ENCODE peak calls at places on chromosome 1, in six cellular contexts. One of them, this sample, is unnamed.

GRCh38 chr1:66778969-66779368 is 22.1 kb downstream of the INSL5 start:
- DNase-seq in suprapubic skin: no peak
- DNase-seq in esophagus muscularis mucosa: no peak
- DNase-seq in GM12891: no peak
- DNase-seq in stomach: no peak
- DNase-seq in spleen: no peak
- DNase-seq in this sample: no peak

GRCh38 chr1:71046891-71047634 is 553 bp downstream of the PTGER3 start:
- DNase-seq in suprapubic skin: no peak
- DNase-seq in esophagus muscularis mucosa: no peak
- DNase-seq in GM12891: peak; percentile 27
- DNase-seq in stomach: peak; percentile 37
- DNase-seq in spleen: peak; percentile 79
- DNase-seq in this sample: no peak

GRCh38 chr1:68217060-68217554 is 15.2 kb downstream of the WLS start:
- DNase-seq in suprapubic skin: no peak
- DNase-seq in esophagus muscularis mucosa: no peak
- DNase-seq in GM12891: no peak
- DNase-seq in stomach: no peak
- DNase-seq in spleen: no peak
- DNase-seq in this sample: no peak

GRCh38 chr1:153661111-153661708 is 2.7 kb downstream of the SNAPIN start:
- DNase-seq in suprapubic skin: peak; percentile 34
- DNase-seq in esophagus muscularis mucosa: no peak
- DNase-seq in GM12891: no peak
- DNase-seq in stomach: no peak
- DNase-seq in spleen: no peak
- DNase-seq in this sample: no peak

GRCh38 chr1:42815938-42816599 is 853 bp upstream of the ERMAP start:
- DNase-seq in suprapubic skin: no peak
- DNase-seq in esophagus muscularis mucosa: no peak
- DNase-seq in GM12891: no peak
- DNase-seq in stomach: no peak
- DNase-seq in spleen: no peak
- DNase-seq in this sample: no peak

GRCh38 chr1:94248956-94249688 is 11.7 kb upstream of the ARHGAP29 start:
- DNase-seq in suprapubic skin: no peak
- DNase-seq in esophagus muscularis mucosa: no peak
- DNase-seq in GM12891: no peak
- DNase-seq in stomach: no peak
- DNase-seq in spleen: no peak
- DNase-seq in this sample: no peak

GRCh38 chr1:160978510-160978927 is 23.9 kb upstream of the ITLN2 start:
- DNase-seq in suprapubic skin: no peak
- DNase-seq in esophagus muscularis mucosa: no peak
- DNase-seq in GM12891: no peak
- DNase-seq in stomach: peak; percentile 87
- DNase-seq in spleen: no peak
- DNase-seq in this sample: no peak

GRCh38 chr1:179813626-179814351 is 63.8 kb downstream of the TOR1AIP2 start:
- DNase-seq in suprapubic skin: peak; percentile 56
- DNase-seq in esophagus muscularis mucosa: no peak
- DNase-seq in GM12891: no peak
- DNase-seq in stomach: no peak
- DNase-seq in spleen: peak; percentile 71
- DNase-seq in this sample: no peak

GRCh38 chr1:213984387-213985180 is 3.2 kb upstream of the PROX1 start:
- DNase-seq in suprapubic skin: no peak
- DNase-seq in esophagus muscularis mucosa: no peak
- DNase-seq in GM12891: no peak
- DNase-seq in stomach: no peak
- DNase-seq in spleen: no peak
- DNase-seq in this sample: no peak

GRCh38 chr1:4711944-4712343 is 57.5 kb downstream of the AJAP1 start:
- DNase-seq in suprapubic skin: no peak
- DNase-seq in esophagus muscularis mucosa: no peak
- DNase-seq in GM12891: no peak
- DNase-seq in stomach: no peak
- DNase-seq in spleen: no peak
- DNase-seq in this sample: no peak
- TF ChIP-seq POLR2A in suprapubic skin: no peak
- TF ChIP-seq POLR2A in esophagus muscularis mucosa: no peak
- TF ChIP-seq POLR2A in GM12891: no peak
- TF ChIP-seq POLR2A in stomach: no peak
- TF ChIP-seq POLR2A in spleen: no peak
- TF ChIP-seq POLR2A in this sample: no peak

DNA sequence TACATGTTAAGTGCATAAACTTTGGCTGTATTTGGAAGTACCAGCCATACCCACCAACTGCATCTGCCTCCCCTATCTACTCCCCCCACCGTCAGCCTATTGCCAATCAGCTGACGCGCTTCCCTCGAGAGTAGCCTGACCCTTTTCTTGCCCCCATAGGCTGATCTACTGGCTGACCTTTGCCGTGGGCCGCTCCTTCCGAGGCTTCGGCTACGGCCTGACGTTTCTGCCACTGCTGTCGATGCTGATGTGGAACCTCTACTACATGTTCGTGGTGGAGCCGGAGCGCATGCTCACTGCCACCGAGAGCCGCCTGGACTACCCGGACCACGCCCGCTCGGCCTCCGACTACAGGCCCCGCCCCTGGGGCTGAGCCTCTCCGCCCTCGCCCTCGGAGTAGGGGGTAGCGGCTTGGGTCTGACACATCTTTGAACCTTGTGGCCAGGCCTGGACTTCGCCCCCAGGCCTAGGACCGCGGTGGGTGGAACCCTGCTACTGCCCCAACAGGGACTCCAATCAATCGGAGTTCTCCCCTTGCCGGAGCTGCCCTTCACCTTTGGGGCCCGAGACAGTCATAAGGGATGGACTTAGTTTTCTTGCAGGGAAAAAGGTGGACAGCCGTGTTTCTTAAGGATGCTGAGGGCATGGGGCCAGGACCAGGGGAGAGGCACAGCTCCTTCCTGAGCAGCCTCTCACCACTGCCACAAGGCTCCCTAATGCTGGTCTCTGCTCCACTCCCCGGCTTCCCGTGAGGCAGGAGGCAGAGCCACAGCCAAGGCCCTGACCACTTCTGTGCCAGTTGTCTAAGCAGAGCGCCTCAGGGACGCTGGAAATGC is 4.0 kb downstream of the GLMP start:
- DNase-seq in suprapubic skin: peak; percentile 95
- DNase-seq in esophagus muscularis mucosa: peak; percentile 96
- DNase-seq in GM12891: peak; percentile 59
- DNase-seq in stomach: peak; percentile 92
- DNase-seq in spleen: peak; percentile 92
- DNase-seq in this sample: peak; percentile 74
- TF ChIP-seq POLR2AphosphoS5 in suprapubic skin: peak; percentile 10
- TF ChIP-seq POLR2AphosphoS5 in esophagus muscularis mucosa: peak; percentile 71
- TF ChIP-seq POLR2AphosphoS5 in GM12891: no peak
- TF ChIP-seq POLR2AphosphoS5 in stomach: peak; percentile 81
- TF ChIP-seq POLR2AphosphoS5 in spleen: peak; percentile 70
- TF ChIP-seq POLR2AphosphoS5 in this sample: peak; percentile 57

GRCh38 chr1:46204406-46204742 is 1.2 kb downstream of the LURAP1 start:
- DNase-seq in suprapubic skin: no peak
- DNase-seq in esophagus muscularis mucosa: no peak
- DNase-seq in GM12891: no peak
- DNase-seq in stomach: no peak
- DNase-seq in spleen: no peak
- DNase-seq in this sample: no peak

GRCh38 chr1:46203738-46204405 is 738 bp downstream of the LURAP1 start:
- DNase-seq in suprapubic skin: no peak
- DNase-seq in esophagus muscularis mucosa: no peak
- DNase-seq in GM12891: no peak
- DNase-seq in stomach: no peak
- DNase-seq in spleen: no peak
- DNase-seq in this sample: no peak

GRCh38 chr1:46205794-46206193 is 2.7 kb downstream of the LURAP1 start:
- DNase-seq in suprapubic skin: no peak
- DNase-seq in esophagus muscularis mucosa: no peak
- DNase-seq in GM12891: no peak
- DNase-seq in stomach: no peak
- DNase-seq in spleen: no peak
- DNase-seq in this sample: no peak

GRCh38 chr1:46205141-46205540 is 2.0 kb downstream of the LURAP1 start:
- DNase-seq in suprapubic skin: no peak
- DNase-seq in esophagus muscularis mucosa: no peak
- DNase-seq in GM12891: no peak
- DNase-seq in stomach: no peak
- DNase-seq in spleen: no peak
- DNase-seq in this sample: no peak

DNA sequence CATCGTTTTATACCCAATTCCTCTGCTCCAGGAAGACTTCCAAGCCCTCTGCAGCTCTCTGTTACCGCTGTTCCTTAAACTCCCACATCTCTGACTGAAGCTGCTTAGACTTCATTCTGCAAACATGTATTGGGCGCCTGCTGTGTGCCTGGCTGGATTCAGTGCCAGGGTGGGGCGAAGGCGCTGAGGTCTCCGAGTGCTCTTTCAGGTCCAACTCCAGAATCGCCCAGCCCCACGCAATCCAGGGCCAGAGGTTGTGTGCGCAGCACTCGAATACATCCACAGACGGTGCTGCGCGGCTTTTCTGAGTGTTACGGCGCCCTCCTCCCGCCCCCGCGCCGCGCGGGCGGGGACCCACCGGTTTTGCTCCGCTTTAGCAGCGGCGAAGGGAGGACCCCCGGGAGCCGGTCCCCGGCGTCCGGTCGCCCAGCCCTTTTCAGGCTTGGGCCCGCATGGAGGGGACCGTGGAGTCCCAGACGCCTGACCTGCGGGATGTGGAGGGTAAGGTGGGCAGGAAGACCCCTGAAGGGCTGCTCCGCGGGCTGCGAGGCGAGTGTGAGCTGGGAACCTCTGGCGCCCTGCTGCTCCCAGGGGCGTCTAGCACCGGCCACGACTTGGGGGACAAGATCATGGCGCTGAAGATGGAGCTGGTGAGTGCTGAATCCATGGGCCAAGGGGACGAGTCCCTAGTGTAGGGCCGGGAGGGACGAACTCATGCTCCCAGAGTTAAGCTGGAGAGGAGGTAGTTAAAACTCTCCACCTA is at the start of gene LURAP1:
- DNase-seq in suprapubic skin: no peak
- DNase-seq in esophagus muscularis mucosa: no peak
- DNase-seq in GM12891: peak; percentile 55
- DNase-seq in stomach: no peak
- DNase-seq in spleen: peak; percentile 81
- DNase-seq in this sample: no peak
- TF ChIP-seq POLR2A in suprapubic skin: no peak
- TF ChIP-seq POLR2A in esophagus muscularis mucosa: no peak
- TF ChIP-seq POLR2A in GM12891: no peak
- TF ChIP-seq POLR2A in stomach: no peak
- TF ChIP-seq POLR2A in spleen: no peak
- TF ChIP-seq POLR2A in this sample: no peak

GRCh38 chr1:58780586-58781452 is 3.0 kb downstream of the JUN start:
- DNase-seq in suprapubic skin: no peak
- DNase-seq in esophagus muscularis mucosa: no peak
- DNase-seq in GM12891: no peak
- DNase-seq in stomach: peak; percentile 34
- DNase-seq in spleen: no peak
- DNase-seq in this sample: no peak

GRCh38 chr1:58781541-58782307 is 2.1 kb downstream of the JUN start:
- DNase-seq in suprapubic skin: peak; percentile 84
- DNase-seq in esophagus muscularis mucosa: no peak
- DNase-seq in GM12891: no peak
- DNase-seq in stomach: peak; percentile 66
- DNase-seq in spleen: peak; percentile 89
- DNase-seq in this sample: peak; percentile 71

GRCh38 chr1:58783993-58784757 is at the start of gene JUN:
- DNase-seq in suprapubic skin: peak; percentile 100
- DNase-seq in esophagus muscularis mucosa: peak; percentile 100
- DNase-seq in GM12891: peak; percentile 89
- DNase-seq in stomach: peak; percentile 99
- DNase-seq in spleen: peak; percentile 99
- DNase-seq in this sample: peak; percentile 99

GRCh38 chr1:58783090-58783992 is 506 bp downstream of the JUN start:
- DNase-seq in suprapubic skin: peak; percentile 84
- DNase-seq in esophagus muscularis mucosa: peak; percentile 93
- DNase-seq in GM12891: no peak
- DNase-seq in stomach: peak; percentile 63
- DNase-seq in spleen: peak; percentile 94
- DNase-seq in this sample: peak; percentile 70

DNA sequence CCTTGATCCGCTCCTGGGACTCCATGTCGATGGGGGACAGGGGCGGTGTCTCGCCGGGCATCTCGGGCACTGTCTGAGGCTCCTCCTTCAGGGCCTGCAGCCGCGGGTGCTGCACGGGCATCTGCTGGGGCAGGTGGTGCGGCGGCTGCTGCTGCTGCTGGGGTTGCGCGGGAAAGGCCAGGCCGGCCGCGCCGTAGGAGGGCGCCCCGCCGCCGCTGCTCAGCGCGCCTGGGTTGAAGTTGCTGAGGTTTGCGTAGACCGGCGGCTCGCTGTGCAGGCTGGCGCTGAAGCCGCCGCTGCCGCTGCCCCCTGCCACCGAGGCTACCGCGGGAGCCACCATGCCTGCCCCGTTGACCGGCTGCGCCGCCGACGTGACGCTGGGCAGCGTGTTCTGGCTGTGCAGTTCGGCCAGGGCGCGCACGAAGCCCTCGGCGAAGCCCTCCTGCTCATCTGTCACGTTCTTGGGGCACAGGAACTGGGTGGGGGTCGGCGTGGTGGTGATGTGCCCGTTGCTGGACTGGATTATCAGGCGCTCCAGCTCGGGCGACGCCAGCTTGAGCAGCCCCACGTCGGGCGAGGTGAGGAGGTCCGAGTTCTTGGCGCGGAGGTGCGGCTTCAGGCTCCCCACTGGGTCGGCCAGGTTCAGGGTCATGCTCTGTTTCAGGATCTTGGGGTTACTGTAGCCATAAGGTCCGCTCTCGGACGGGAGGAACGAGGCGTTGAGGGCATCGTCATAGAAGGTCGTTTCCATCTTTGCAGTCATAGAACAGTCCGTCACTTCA is 1.3 kb downstream of the JUN start:
- DNase-seq in suprapubic skin: peak; percentile 82
- DNase-seq in esophagus muscularis mucosa: peak; percentile 94
- DNase-seq in GM12891: peak; percentile 56
- DNase-seq in stomach: peak; percentile 66
- DNase-seq in spleen: peak; percentile 95
- DNase-seq in this sample: peak; percentile 56
- TF ChIP-seq POLR2AphosphoS5 in suprapubic skin: no peak
- TF ChIP-seq POLR2AphosphoS5 in esophagus muscularis mucosa: no peak
- TF ChIP-seq POLR2AphosphoS5 in GM12891: no peak
- TF ChIP-seq POLR2AphosphoS5 in stomach: peak; percentile 68
- TF ChIP-seq POLR2AphosphoS5 in spleen: peak; percentile 68
- TF ChIP-seq POLR2AphosphoS5 in this sample: peak; percentile 83

GRCh38 chr1:30968220-30968971 is 59.8 kb upstream of the SDC3 start:
- DNase-seq in suprapubic skin: no peak
- DNase-seq in esophagus muscularis mucosa: no peak
- DNase-seq in GM12891: no peak
- DNase-seq in stomach: no peak
- DNase-seq in spleen: no peak
- DNase-seq in this sample: no peak
- TF ChIP-seq POLR2A in suprapubic skin: no peak
- TF ChIP-seq POLR2A in esophagus muscularis mucosa: no peak
- TF ChIP-seq POLR2A in GM12891: no peak
- TF ChIP-seq POLR2A in stomach: no peak
- TF ChIP-seq POLR2A in spleen: no peak
- TF ChIP-seq POLR2A in this sample: no peak

GRCh38 chr1:107187399-107187798 is 46.6 kb downstream of the NTNG1 start:
- DNase-seq in suprapubic skin: no peak
- DNase-seq in esophagus muscularis mucosa: no peak
- DNase-seq in GM12891: no peak
- DNase-seq in stomach: no peak
- DNase-seq in spleen: no peak
- DNase-seq in this sample: no peak
- TF ChIP-seq POLR2AphosphoS5 in suprapubic skin: no peak
- TF ChIP-seq POLR2AphosphoS5 in esophagus muscularis mucosa: no peak
- TF ChIP-seq POLR2AphosphoS5 in GM12891: no peak
- TF ChIP-seq POLR2AphosphoS5 in stomach: no peak
- TF ChIP-seq POLR2AphosphoS5 in spleen: no peak
- TF ChIP-seq POLR2AphosphoS5 in this sample: no peak

GRCh38 chr1:19385869-19386591 is 73.9 kb downstream of the SLC66A1 start:
- DNase-seq in suprapubic skin: no peak
- DNase-seq in esophagus muscularis mucosa: no peak
- DNase-seq in GM12891: no peak
- DNase-seq in stomach: peak; percentile 79
- DNase-seq in spleen: no peak
- DNase-seq in this sample: peak; percentile 69
- TF ChIP-seq POLR2A in suprapubic skin: no peak
- TF ChIP-seq POLR2A in esophagus muscularis mucosa: no peak
- TF ChIP-seq POLR2A in GM12891: no peak
- TF ChIP-seq POLR2A in stomach: no peak
- TF ChIP-seq POLR2A in spleen: no peak
- TF ChIP-seq POLR2A in this sample: no peak